ENCODE peak calls at places on chromosomes 12 and 14, in seven cellular contexts. One of them, this sample, is unnamed.

GRCh38 chr14:83478741-83479140 is 1945.1 kb upstream of the SEL1L start:
- DNase-seq in mesendoderm: peak
- DNase-seq in trophoblast cell: peak
- DNase-seq in IMR-90: peak
- DNase-seq in H1: no peak
- DNase-seq in H9: no peak
- DNase-seq in neuronal stem cell: no peak
- DNase-seq in this sample: no peak

GRCh38 chr12:89733579-89734201 is 25.1 kb upstream of the ATP2B1 start:
- DNase-seq in H9: no peak
- DNase-seq in trophoblast cell: peak
- DNase-seq in IMR-90: peak
- DNase-seq in neuronal stem cell: no peak
- DNase-seq in mesendoderm: no peak
- DNase-seq in H1: no peak
- DNase-seq in this sample: peak

GRCh38 chr12:3230758-3231375 is 153.7 kb downstream of the TSPAN9 start:
- DNase-seq in H1: no peak
- DNase-seq in H9: no peak
- DNase-seq in mesendoderm: no peak
- DNase-seq in IMR-90: no peak
- DNase-seq in trophoblast cell: peak
- DNase-seq in neuronal stem cell: no peak
- DNase-seq in this sample: no peak

GRCh38 chr12:52195065-52195730 is 3.4 kb upstream of the KRT80 start:
- DNase-seq in IMR-90: peak
- DNase-seq in neuronal stem cell: no peak
- DNase-seq in H1: no peak
- DNase-seq in H9: no peak
- DNase-seq in mesendoderm: peak
- DNase-seq in trophoblast cell: peak
- DNase-seq in this sample: no peak

GRCh38 chr12:110355080-110355479 is 48.4 kb downstream of the ANAPC7 start:
- DNase-seq in trophoblast cell: peak
- DNase-seq in mesendoderm: peak
- DNase-seq in IMR-90: no peak
- DNase-seq in H1: no peak
- DNase-seq in H9: peak
- DNase-seq in neuronal stem cell: no peak
- DNase-seq in this sample: peak

GRCh38 chr14:68789798-68790655 is 2.8 kb downstream of the ZFP36L1 start:
- DNase-seq in IMR-90: no peak
- DNase-seq in neuronal stem cell: no peak
- DNase-seq in H1: no peak
- DNase-seq in mesendoderm: no peak
- DNase-seq in trophoblast cell: peak
- DNase-seq in H9: no peak
- DNase-seq in this sample: peak

GRCh38 chr14:35339761-35340406 is 47.7 kb downstream of the PSMA6 start:
- DNase-seq in mesendoderm: no peak
- DNase-seq in H9: no peak
- DNase-seq in trophoblast cell: no peak
- DNase-seq in IMR-90: no peak
- DNase-seq in neuronal stem cell: no peak
- DNase-seq in H1: no peak
- DNase-seq in this sample: no peak

GRCh38 chr12:89791286-89791685 is 82.6 kb upstream of the ATP2B1 start:
- DNase-seq in H1: no peak
- DNase-seq in mesendoderm: no peak
- DNase-seq in IMR-90: no peak
- DNase-seq in neuronal stem cell: no peak
- DNase-seq in trophoblast cell: peak
- DNase-seq in H9: no peak
- DNase-seq in this sample: no peak

GRCh38 chr14:104746951-104747481 is 5.9 kb upstream of the SIVA1 start:
- DNase-seq in trophoblast cell: no peak
- DNase-seq in IMR-90: peak
- DNase-seq in H9: no peak
- DNase-seq in H1: no peak
- DNase-seq in mesendoderm: no peak
- DNase-seq in neuronal stem cell: no peak
- DNase-seq in this sample: peak

GRCh38 chr12:52231305-52232232 is 1.5 kb upstream of the KRT7 start:
- DNase-seq in H1: no peak
- DNase-seq in IMR-90: no peak
- DNase-seq in neuronal stem cell: no peak
- DNase-seq in mesendoderm: no peak
- DNase-seq in trophoblast cell: peak
- DNase-seq in H9: no peak
- DNase-seq in this sample: no peak

GRCh38 chr14:81449114-81449513 is 49.0 kb upstream of the STON2 start:
- DNase-seq in H1: no peak
- DNase-seq in neuronal stem cell: no peak
- DNase-seq in mesendoderm: no peak
- DNase-seq in IMR-90: no peak
- DNase-seq in H9: no peak
- DNase-seq in trophoblast cell: no peak
- DNase-seq in this sample: no peak

GRCh38 chr12:118185602-118186397 is 49.9 kb downstream of the PEBP1 start:
- DNase-seq in trophoblast cell: no peak
- DNase-seq in H9: no peak
- DNase-seq in H1: no peak
- DNase-seq in mesendoderm: no peak
- DNase-seq in neuronal stem cell: no peak
- DNase-seq in IMR-90: no peak
- DNase-seq in this sample: no peak

GRCh38 chr12:48084066-48084465 is 21.8 kb downstream of the SENP1 start:
- DNase-seq in trophoblast cell: peak
- DNase-seq in H9: no peak
- DNase-seq in IMR-90: peak
- DNase-seq in neuronal stem cell: no peak
- DNase-seq in H1: no peak
- DNase-seq in mesendoderm: peak
- DNase-seq in this sample: peak

GRCh38 chr12:96502477-96502876 is 13.1 kb downstream of the CFAP54 start:
- DNase-seq in trophoblast cell: no peak
- DNase-seq in mesendoderm: peak
- DNase-seq in H9: no peak
- DNase-seq in H1: no peak
- DNase-seq in IMR-90: no peak
- DNase-seq in neuronal stem cell: no peak
- DNase-seq in this sample: no peak

GRCh38 chr14:38743941-38744611 is 359.0 kb downstream of the SEC23A start:
- DNase-seq in neuronal stem cell: no peak
- DNase-seq in trophoblast cell: no peak
- DNase-seq in IMR-90: no peak
- DNase-seq in H9: no peak
- DNase-seq in mesendoderm: no peak
- DNase-seq in H1: no peak
- DNase-seq in this sample: no peak

GRCh38 chr14:44461811-44462210 is 45.3 kb downstream of the FSCB start:
- DNase-seq in neuronal stem cell: no peak
- DNase-seq in trophoblast cell: no peak
- DNase-seq in H1: no peak
- DNase-seq in H9: no peak
- DNase-seq in IMR-90: no peak
- DNase-seq in mesendoderm: no peak
- DNase-seq in this sample: no peak

GRCh38 chr12:32161040-32161439 is 54.4 kb downstream of the BICD1 start:
- DNase-seq in neuronal stem cell: no peak
- DNase-seq in IMR-90: no peak
- DNase-seq in mesendoderm: no peak
- DNase-seq in H1: no peak
- DNase-seq in trophoblast cell: no peak
- DNase-seq in H9: no peak
- DNase-seq in this sample: no peak

GRCh38 chr12:25025951-25026490 is 77.1 kb upstream of the BCAT1 start:
- DNase-seq in H9: no peak
- DNase-seq in IMR-90: no peak
- DNase-seq in neuronal stem cell: no peak
- DNase-seq in mesendoderm: no peak
- DNase-seq in H1: no peak
- DNase-seq in trophoblast cell: no peak
- DNase-seq in this sample: no peak
- H3K23ac ChIP-seq in H9: no peak
- H3K23ac ChIP-seq in IMR-90: no peak
- H3K23ac ChIP-seq in neuronal stem cell: no peak
- H3K23ac ChIP-seq in mesendoderm: no peak
- H3K23ac ChIP-seq in H1: no peak
- H3K23ac ChIP-seq in trophoblast cell: no peak
- H3K23ac ChIP-seq in this sample: no peak

GRCh38 chr14:75831455-75831854 is 150.3 kb downstream of the TGFB3 start:
- DNase-seq in H9: no peak
- DNase-seq in trophoblast cell: peak
- DNase-seq in IMR-90: peak
- DNase-seq in H1: no peak
- DNase-seq in mesendoderm: no peak
- DNase-seq in neuronal stem cell: no peak
- DNase-seq in this sample: no peak
- H4K8ac ChIP-seq in H9: no peak
- H4K8ac ChIP-seq in trophoblast cell: no peak
- H4K8ac ChIP-seq in IMR-90: peak
- H4K8ac ChIP-seq in H1: no peak
- H4K8ac ChIP-seq in mesendoderm: no peak
- H4K8ac ChIP-seq in neuronal stem cell: no peak
- H4K8ac ChIP-seq in this sample: no peak

GRCh38 chr14:101988377-101988776 is 24.0 kb downstream of the DYNC1H1 start:
- DNase-seq in IMR-90: no peak
- DNase-seq in H9: no peak
- DNase-seq in trophoblast cell: no peak
- DNase-seq in mesendoderm: no peak
- DNase-seq in H1: no peak
- DNase-seq in neuronal stem cell: no peak
- DNase-seq in this sample: no peak
- H3K23ac ChIP-seq in IMR-90: no peak
- H3K23ac ChIP-seq in H9: no peak
- H3K23ac ChIP-seq in trophoblast cell: no peak
- H3K23ac ChIP-seq in mesendoderm: no peak
- H3K23ac ChIP-seq in H1: no peak
- H3K23ac ChIP-seq in neuronal stem cell: no peak
- H3K23ac ChIP-seq in this sample: no peak

DNA sequence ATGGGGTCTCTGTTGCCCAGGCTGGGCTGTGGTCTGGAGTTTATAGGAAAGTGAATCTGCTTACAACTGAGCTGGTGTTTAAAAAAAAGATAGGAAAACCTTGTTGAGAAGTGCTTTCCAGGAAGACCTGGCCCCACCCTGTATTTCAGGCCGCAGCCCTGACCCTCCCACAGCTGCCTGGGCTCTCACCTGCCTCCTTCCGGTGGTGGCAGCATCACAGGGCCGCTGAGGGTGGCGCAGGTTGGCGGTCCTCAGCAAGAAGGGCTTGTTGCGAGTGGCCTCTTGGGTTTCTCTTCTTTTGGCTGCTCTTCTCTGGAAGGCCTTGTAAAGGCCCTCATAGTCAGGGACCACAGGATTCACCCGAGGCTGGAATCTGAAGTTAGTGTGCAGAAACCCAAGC is 7.7 kb downstream of the FAM161B start:
- DNase-seq in H9: peak
- DNase-seq in mesendoderm: no peak
- DNase-seq in IMR-90: no peak
- DNase-seq in H1: no peak
- DNase-seq in trophoblast cell: no peak
- DNase-seq in neuronal stem cell: no peak
- DNase-seq in this sample: no peak
- H4K8ac ChIP-seq in H9: no peak
- H4K8ac ChIP-seq in mesendoderm: no peak
- H4K8ac ChIP-seq in IMR-90: no peak
- H4K8ac ChIP-seq in H1: no peak
- H4K8ac ChIP-seq in trophoblast cell: no peak
- H4K8ac ChIP-seq in neuronal stem cell: no peak
- H4K8ac ChIP-seq in this sample: peak

DNA sequence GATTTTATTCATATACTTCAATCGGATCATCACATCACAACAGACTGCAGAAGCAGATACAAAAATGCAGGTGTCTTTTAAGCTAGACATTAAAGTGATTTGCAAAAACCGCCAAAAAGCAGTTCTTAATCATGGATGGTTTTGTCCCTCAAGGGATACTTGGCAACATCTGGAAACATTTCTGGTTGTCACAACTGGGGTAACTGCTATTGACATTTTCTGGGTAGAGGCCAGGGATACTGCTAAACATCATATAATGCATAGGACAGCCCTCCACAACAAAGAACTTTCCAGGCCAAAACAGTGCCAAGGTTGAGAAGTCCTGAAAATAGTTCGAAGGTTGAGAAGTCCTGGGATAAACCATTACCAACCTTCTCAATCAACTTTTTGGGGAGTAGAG is 101.8 kb upstream of the BBS10 start:
- DNase-seq in H1: no peak
- DNase-seq in neuronal stem cell: no peak
- DNase-seq in mesendoderm: no peak
- DNase-seq in IMR-90: no peak
- DNase-seq in H9: no peak
- DNase-seq in trophoblast cell: no peak
- DNase-seq in this sample: no peak
- H3K23ac ChIP-seq in H1: no peak
- H3K23ac ChIP-seq in neuronal stem cell: no peak
- H3K23ac ChIP-seq in mesendoderm: no peak
- H3K23ac ChIP-seq in IMR-90: no peak
- H3K23ac ChIP-seq in H9: no peak
- H3K23ac ChIP-seq in trophoblast cell: no peak
- H3K23ac ChIP-seq in this sample: no peak

DNA sequence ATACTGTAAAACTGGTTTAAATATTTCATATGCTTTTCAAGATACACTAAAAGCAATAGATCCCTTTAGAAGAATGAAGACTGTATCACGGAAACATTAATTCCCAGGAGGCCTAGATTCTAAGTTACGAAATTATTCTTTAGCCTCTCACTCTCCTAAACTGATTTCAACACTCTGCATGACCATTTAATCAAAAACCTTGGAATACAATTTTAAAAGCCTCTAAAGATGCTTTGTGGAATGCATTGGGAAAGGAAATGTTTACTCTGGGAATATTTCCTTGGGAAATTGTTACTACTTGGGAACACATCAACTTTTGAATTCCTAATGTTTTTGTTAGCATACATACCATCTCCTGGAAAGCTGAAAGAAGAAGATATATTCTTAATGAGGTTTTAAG is 255.7 kb upstream of the FAR2 start:
- DNase-seq in neuronal stem cell: no peak
- DNase-seq in H9: no peak
- DNase-seq in trophoblast cell: no peak
- DNase-seq in mesendoderm: no peak
- DNase-seq in H1: no peak
- DNase-seq in IMR-90: peak
- DNase-seq in this sample: peak
- H4K8ac ChIP-seq in neuronal stem cell: no peak
- H4K8ac ChIP-seq in H9: no peak
- H4K8ac ChIP-seq in trophoblast cell: no peak
- H4K8ac ChIP-seq in mesendoderm: no peak
- H4K8ac ChIP-seq in H1: no peak
- H4K8ac ChIP-seq in IMR-90: peak
- H4K8ac ChIP-seq in this sample: no peak

DNA sequence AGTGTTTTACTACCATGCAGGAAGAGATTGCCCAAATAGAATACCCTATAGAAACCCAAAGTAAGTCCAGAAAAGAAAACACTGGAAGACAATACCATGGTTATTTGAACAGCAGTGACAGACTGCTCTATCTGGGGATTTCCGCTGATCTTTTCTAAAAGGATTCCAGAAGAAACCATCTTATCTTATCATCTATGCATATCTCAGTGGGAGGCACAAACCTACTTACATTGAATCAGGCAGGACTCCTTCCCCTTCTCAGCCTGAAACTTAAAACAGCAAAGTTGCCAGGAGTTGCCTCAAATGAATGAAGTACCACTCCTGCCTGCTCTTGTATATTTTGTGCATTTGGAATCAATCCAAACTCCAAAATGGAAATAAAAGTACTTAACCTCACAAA is 56.7 kb upstream of the NR2C1 start:
- DNase-seq in mesendoderm: peak
- DNase-seq in trophoblast cell: peak
- DNase-seq in H1: no peak
- DNase-seq in neuronal stem cell: no peak
- DNase-seq in IMR-90: peak
- DNase-seq in H9: no peak
- DNase-seq in this sample: peak
- H3K23ac ChIP-seq in mesendoderm: no peak
- H3K23ac ChIP-seq in trophoblast cell: no peak
- H3K23ac ChIP-seq in H1: no peak
- H3K23ac ChIP-seq in neuronal stem cell: no peak
- H3K23ac ChIP-seq in IMR-90: no peak
- H3K23ac ChIP-seq in H9: no peak
- H3K23ac ChIP-seq in this sample: no peak